ENCODE peak calls at places on chromosomes 5 and 9, in eight cellular contexts. U is A549, Q is H1, H is endothelial cell of umbilical vein, N is K562, Y is SK-N-SH, M is GM12878, I is HCT116. E is an unnamed sample.

GRCh38 chr9:134413890-134414731 is 87.9 kb downstream of the RXRA start:
- DNase-seq in U (peak; percentile 87), Q (no peak), H (peak; percentile 94), N (no peak), Y (peak; percentile 76), M (no peak), I (peak; percentile 50), E (no peak)

GRCh38 chr5:75089137-75089536 is 36.8 kb upstream of the GCNT4 start:
- DNase-seq in U (no peak), Q (no peak), H (no peak), N (no peak), Y (no peak), M (no peak), I (no peak), E (no peak)

GRCh38 chr9:93390953-93391515 is 60.5 kb upstream of the FAM120A start:
- DNase-seq in U (no peak), Q (no peak), H (no peak), N (no peak), Y (no peak), M (no peak), I (no peak), E (no peak)

GRCh38 chr5:74502479-74502950 is 138.0 kb downstream of the ENC1 start:
- DNase-seq in U (no peak), Q (no peak), H (peak; percentile 75), N (no peak), Y (no peak), M (no peak), I (no peak), E (no peak)

GRCh38 chr5:65142007-65142406 is 339.7 kb downstream of the ADAMTS6 start:
- DNase-seq in U (no peak), Q (no peak), H (no peak), N (no peak), Y (no peak), M (no peak), I (no peak), E (no peak)

GRCh38 chr5:172285226-172286143 is 1.9 kb upstream of the UBTD2 start:
- DNase-seq in U (no peak), Q (no peak), H (no peak), N (no peak), Y (no peak), M (no peak), I (no peak), E (peak; percentile 18)

GRCh38 chr5:58264276-58264675 is 195.6 kb downstream of the PLK2 start:
- DNase-seq in U (no peak), Q (no peak), H (peak; percentile 48), N (no peak), Y (no peak), M (no peak), I (no peak), E (no peak)

GRCh38 chr9:125674981-125675973 is 31.7 kb downstream of the MAPKAP1 start:
- DNase-seq in U (peak; percentile 53), Q (no peak), H (peak; percentile 89), N (no peak), Y (no peak), M (no peak), I (peak; percentile 58), E (no peak)

GRCh38 chr9:76810377-76810957 is 46.2 kb downstream of the PCA3 start:
- DNase-seq in U (peak; percentile 8), Q (no peak), H (peak; percentile 67), N (peak; percentile 20), Y (peak; percentile 37), M (no peak), I (peak; percentile 59), E (peak; percentile 67)

GRCh38 chr5:150642567-150642927 is 2.1 kb downstream of the SYNPO start:
- DNase-seq in U (peak; percentile 83), Q (no peak), H (peak; percentile 84), N (no peak), Y (no peak), M (no peak), I (peak; percentile 38), E (no peak)

GRCh38 chr5:106154280-106154716 is 1516.4 kb downstream of the EFNA5 start:
- DNase-seq in U (no peak), Q (peak; percentile 38), H (no peak), N (no peak), Y (no peak), M (no peak), I (no peak), E (no peak)

GRCh38 chr5:143229896-143230675 is 173.4 kb downstream of the NR3C1 start:
- DNase-seq in U (no peak), Q (no peak), H (no peak), N (no peak), Y (no peak), M (peak; percentile 99), I (no peak), E (peak; percentile 27)

GRCh38 chr5:57445715-57446037 is 36.9 kb downstream of the ACTBL2 start:
- DNase-seq in U (no peak), Q (no peak), H (no peak), N (no peak), Y (no peak), M (no peak), I (no peak), E (no peak)

GRCh38 chr5:78841767-78842166 is 143.3 kb downstream of the ARSB start:
- DNase-seq in U (no peak), Q (no peak), H (peak; percentile 80), N (no peak), Y (no peak), M (no peak), I (no peak), E (no peak)

GRCh38 chr5:169637856-169638190 is 748 bp downstream of the DOCK2 start:
- DNase-seq in U (no peak), Q (no peak), H (no peak), N (no peak), Y (no peak), M (no peak), I (no peak), E (peak; percentile 88)

GRCh38 chr9:79764377-79764776 is 192.6 kb downstream of the TLE4 start:
- DNase-seq in U (peak; percentile 16), Q (no peak), H (no peak), N (no peak), Y (peak; percentile 3), M (no peak), I (no peak), E (no peak)

GRCh38 chr9:118059520-118060278 is 355.5 kb downstream of the TLR4 start:
- DNase-seq in U (no peak), Q (no peak), H (peak; percentile 26), N (peak; percentile 7), Y (no peak), M (no peak), I (no peak), E (peak; percentile 39)

GRCh38 chr5:61802456-61802855 is 470.4 kb downstream of the ZSWIM6 start:
- DNase-seq in U (no peak), Q (no peak), H (no peak), N (no peak), Y (no peak), M (no peak), I (no peak), E (no peak)

GRCh38 chr9:134595014-134595413 is 46.6 kb upstream of the COL5A1 start:
- DNase-seq in U (no peak), Q (no peak), H (no peak), N (no peak), Y (no peak), M (no peak), I (no peak), E (no peak)

GRCh38 chr5:143030349-143030748 is 260.2 kb downstream of the ARHGAP26 start:
- DNase-seq in U (no peak), Q (no peak), H (no peak), N (no peak), Y (no peak), M (no peak), I (no peak), E (no peak)

GRCh38 chr9:7974335-7975005 is 174.9 kb upstream of the DMAC1 start:
- DNase-seq in U (no peak), Q (no peak), H (no peak), N (no peak), Y (no peak), M (peak; percentile 24), I (no peak), E (peak; percentile 84)

GRCh38 chr9:121059998-121060636 is 10.0 kb upstream of the C5 start:
- DNase-seq in U (peak; percentile 71), Q (no peak), H (peak; percentile 80), N (peak; percentile 28), Y (peak; percentile 47), M (no peak), I (peak; percentile 64), E (peak; percentile 73)

GRCh38 chr9:128218172-128218517 is 15.0 kb downstream of the DNM1 start:
- DNase-seq in U (no peak), Q (no peak), H (no peak), N (no peak), Y (peak; percentile 15), M (no peak), I (no peak), E (no peak)
- H3K4me3 ChIP-seq in U (no peak overlapping the region), Q (peak overlapping the region; percentile 51), H (no peak overlapping the region), N (peak overlapping the region; percentile 26), Y (no peak overlapping the region), M (peak overlapping the region; percentile 52), I (peak overlapping the region; percentile 41), E (no peak overlapping the region)

DNA sequence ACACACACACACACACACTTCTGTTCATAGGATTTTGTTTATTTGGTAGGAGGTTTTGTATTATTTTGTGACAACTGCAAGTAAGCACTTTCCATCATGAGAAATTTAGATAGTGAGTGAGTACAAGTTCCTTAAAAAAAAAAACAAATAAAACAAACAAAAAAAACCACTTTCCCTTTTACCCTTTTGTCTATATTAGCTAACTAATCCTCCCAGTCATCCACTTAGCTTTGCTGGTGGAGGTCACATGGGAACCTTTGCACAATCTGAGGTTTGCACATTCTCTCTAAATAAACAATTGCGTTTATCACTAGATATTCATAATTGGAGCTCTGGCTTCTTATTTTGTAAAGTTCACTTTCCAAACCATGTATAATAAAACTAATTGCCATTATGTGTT is 6.8 kb downstream of the ITGA1 start:
- DNase-seq in U (no peak), Q (no peak), H (no peak), N (no peak), Y (no peak), M (no peak), I (no peak), E (no peak)
- TF ChIP-seq MAX in U (no peak), Q (no peak), H (no peak), N (no peak), Y (no peak), M (no peak), I (no peak), E (no peak)

GRCh38 chr5:2996248-2996647 is 244.8 kb upstream of the IRX2 start:
- DNase-seq in U (no peak), Q (no peak), H (no peak), N (no peak), Y (no peak), M (no peak), I (no peak), E (no peak)
- H3K4me3 ChIP-seq in U (no peak overlapping the region), Q (no peak overlapping the region), H (no peak overlapping the region), N (no peak overlapping the region), Y (no peak overlapping the region), M (no peak overlapping the region), I (no peak overlapping the region), E (no peak overlapping the region)

DNA sequence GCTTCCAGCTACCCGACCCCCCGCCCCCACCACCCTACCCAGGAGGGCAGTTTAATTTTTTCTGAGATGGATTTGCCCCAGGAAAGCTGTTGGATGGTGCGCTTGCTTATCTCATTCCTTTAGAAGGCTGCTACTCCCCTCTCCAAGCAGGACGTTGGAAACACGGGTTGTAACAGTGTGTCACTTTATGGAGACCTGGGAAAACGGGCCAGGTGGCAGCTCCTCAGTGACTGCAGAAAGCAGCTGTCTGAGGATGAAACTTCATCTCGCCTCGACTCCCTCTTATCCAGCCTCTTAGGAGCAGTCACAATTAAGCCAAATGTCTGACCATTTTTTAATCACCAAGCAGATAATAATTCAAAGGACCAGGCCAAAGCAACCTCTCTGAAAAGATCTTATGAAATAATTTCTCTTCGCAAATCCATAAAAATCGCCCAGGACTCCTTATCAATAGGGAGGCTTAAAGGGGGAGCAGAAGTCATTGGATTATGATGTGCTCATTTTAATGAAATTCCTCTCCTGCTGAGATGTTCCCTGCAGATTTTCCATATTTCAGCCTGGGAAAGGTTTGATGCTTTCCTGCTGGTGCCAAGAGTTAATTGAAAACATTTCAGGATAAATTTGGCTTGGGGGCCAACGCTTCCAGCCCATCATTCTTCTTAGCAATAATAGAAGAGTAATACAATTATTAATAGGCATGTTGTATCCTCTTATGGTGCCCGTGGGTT is 26.0 kb downstream of the GAS1 start:
- DNase-seq in U (no peak), Q (no peak), H (no peak), N (no peak), Y (peak; percentile 20), M (no peak), I (no peak), E (no peak)
- TF ChIP-seq MAX in U (no peak), Q (no peak), H (no peak), N (no peak), Y (no peak), M (no peak), I (no peak), E (no peak)